ENCODE peak calls at places on chromosome 4, in six cellular contexts. H is A673, G is cardiac fibroblast, T is cardiac muscle cell, R is endothelial cell, F is dorsolateral prefrontal cortex. N is an unnamed sample.

GRCh38 chr4:139582044-139582443 is 26.0 kb upstream of the SETD7 start:
- DNase-seq in G (peak), H (peak), R (no peak), F (no peak), T (no peak), N (no peak)

GRCh38 chr4:95204873-95205272 is 343.9 kb downstream of the UNC5C start:
- DNase-seq in F (no peak), H (no peak), T (peak), R (no peak), G (peak), N (no peak)

GRCh38 chr4:76896048-76896447 is 1.9 kb downstream of the SOWAHB start:
- DNase-seq in R (no peak), H (no peak), T (no peak), G (no peak), F (no peak), N (no peak)

GRCh38 chr4:22999419-22999818 is 306.7 kb downstream of the GBA3 start:
- DNase-seq in F (no peak), H (peak), R (no peak), G (no peak), T (no peak), N (no peak)

GRCh38 chr4:41120297-41121217 is 93.8 kb downstream of the APBB2 start:
- DNase-seq in G (peak), R (no peak), H (no peak), T (no peak), F (peak), N (peak)

GRCh38 chr4:43837171-43837570 is 611.4 kb downstream of the KCTD8 start:
- DNase-seq in F (no peak), H (no peak), G (no peak), R (no peak), T (no peak), N (no peak)

GRCh38 chr4:84916233-84916632 is 50.3 kb downstream of the WDFY3 start:
- DNase-seq in T (no peak), R (no peak), G (peak), F (no peak), H (peak), N (no peak)

GRCh38 chr4:10296730-10297129 is 160.5 kb downstream of the ZNF518B start:
- DNase-seq in R (no peak), H (no peak), T (peak), G (no peak), F (peak), N (peak)

GRCh38 chr4:169070071-169070894 is 60.2 kb upstream of the CBR4 start:
- DNase-seq in H (peak), R (no peak), T (no peak), F (no peak), G (peak), N (peak)

GRCh38 chr4:173577963-173578362 is 47.9 kb upstream of the HAND2 start:
- DNase-seq in F (no peak), R (no peak), H (no peak), G (no peak), T (no peak), N (peak)

GRCh38 chr4:7676376-7676775 is 241.6 kb upstream of the PSAPL1 start:
- DNase-seq in T (no peak), H (no peak), F (no peak), R (no peak), G (no peak), N (no peak)

GRCh38 chr4:931194-931959 is 739 bp downstream of the GAK start:
- DNase-seq in R (no peak), F (no peak), T (peak), H (no peak), G (peak), N (no peak)

GRCh38 chr4:53902786-53903185 is 161.6 kb downstream of the CHIC2 start:
- DNase-seq in H (no peak), R (no peak), G (peak), F (no peak), T (no peak), N (no peak)

GRCh38 chr4:8079031-8079885 is 79.4 kb downstream of the ABLIM2 start:
- DNase-seq in F (no peak), R (no peak), T (peak), G (no peak), H (peak), N (no peak)

GRCh38 chr4:185838514-185839203 is 26.7 kb upstream of the SORBS2 start:
- DNase-seq in H (no peak), T (no peak), G (peak), R (no peak), F (no peak), N (no peak)

GRCh38 chr4:7658297-7659204 is 223.8 kb upstream of the PSAPL1 start:
- DNase-seq in H (no peak), R (no peak), T (no peak), G (no peak), F (no peak), N (no peak)

GRCh38 chr4:174545268-174545667 is 23.0 kb upstream of the HPGD start:
- DNase-seq in T (no peak), R (no peak), H (no peak), F (no peak), G (no peak), N (no peak)

GRCh38 chr4:109701566-109702399 is 1.5 kb downstream of the CASP6 start:
- DNase-seq in H (no peak), R (peak), G (peak), F (no peak), T (no peak), N (no peak)

GRCh38 chr4:154399259-154399974 is 92.2 kb downstream of the DCHS2 start:
- DNase-seq in G (peak), R (no peak), F (no peak), T (peak), H (peak), N (no peak)

GRCh38 chr4:181301735-181302380 is 941.3 kb upstream of the TENM3 start:
- DNase-seq in H (peak), R (peak), G (peak), T (peak), F (no peak), N (peak)

GRCh38 chr4:26648260-26648659 is 64.4 kb downstream of the TBC1D19 start:
- DNase-seq in T (no peak), R (no peak), G (no peak), H (no peak), F (no peak), N (no peak)

GRCh38 chr4:99847362-99847976 is 30.8 kb downstream of the DAPP1 start:
- DNase-seq in R (no peak), T (no peak), F (no peak), H (no peak), G (no peak), N (no peak)

GRCh38 chr4:5029447-5029846 is 10.2 kb upstream of the CYTL1 start:
- DNase-seq in F (no peak), R (no peak), H (no peak), T (no peak), G (no peak), N (no peak)

GRCh38 chr4:128796934-128797333 is 12.6 kb upstream of the JADE1 start:
- DNase-seq in R (no peak), G (no peak), F (no peak), T (no peak), H (no peak), N (no peak)

GRCh38 chr4:3599951-3600350 is 67.7 kb upstream of the LRPAP1 start:
- DNase-seq in T (no peak), R (no peak), H (no peak), F (no peak), G (no peak), N (no peak)

GRCh38 chr4:45437381-45437780 is 686.5 kb downstream of the GABRG1 start:
- DNase-seq in F (no peak), T (no peak), G (no peak), H (no peak), R (no peak), N (no peak)

GRCh38 chr4:102663073-102663472 is 97.7 kb downstream of the MANBA start:
- DNase-seq in F (no peak), G (peak), T (no peak), R (no peak), H (peak), N (no peak)

GRCh38 chr4:70496231-70496630 is 22.1 kb upstream of the AMTN start:
- DNase-seq in T (no peak), G (no peak), H (no peak), F (no peak), R (no peak), N (no peak)

GRCh38 chr4:98711526-98711925 is 53.1 kb upstream of the TSPAN5 start:
- DNase-seq in F (no peak), G (no peak), R (no peak), H (no peak), T (no peak), N (no peak)

GRCh38 chr4:184457530-184458249 is 16.7 kb downstream of the IRF2 start:
- DNase-seq in F (no peak), G (peak), T (no peak), R (no peak), H (no peak), N (no peak)

GRCh38 chr4:24394041-24394440 is 190.3 kb downstream of the DHX15 start:
- DNase-seq in G (peak), R (no peak), T (no peak), F (no peak), H (no peak), N (no peak)

GRCh38 chr4:159983080-159983479 is 880.2 kb downstream of the RAPGEF2 start:
- DNase-seq in G (no peak), H (no peak), R (no peak), F (no peak), T (no peak), N (no peak)

GRCh38 chr4:87392183-87392582 is 1.2 kb upstream of the HSD17B11 start:
- DNase-seq in T (no peak), F (no peak), H (no peak), G (no peak), R (no peak), N (no peak)

GRCh38 chr4:16642897-16643296 is 255.5 kb downstream of the LDB2 start:
- DNase-seq in R (no peak), G (peak), F (no peak), T (no peak), H (peak), N (no peak)
- TF ChIP-seq CTCF in R (no peak), G (no peak), F (no peak), T (no peak), H (peak), N (no peak)

GRCh38 chr4:92387459-92388069 is 83.8 kb downstream of the GRID2 start:
- DNase-seq in R (peak), H (peak), T (peak), G (peak), F (no peak), N (peak)
- TF ChIP-seq CTCF in R (peak), H (peak), T (peak), G (peak), F (peak), N (no peak)

GRCh38 chr4:107937040-107937439 is 5.7 kb downstream of the CYP2U1 start:
- DNase-seq in H (no peak), T (no peak), R (no peak), G (no peak), F (no peak), N (no peak)

GRCh38 chr4:107931775-107932321 is 499 bp downstream of the CYP2U1 start:
- DNase-seq in F (peak), R (peak), H (no peak), G (no peak), T (no peak), N (peak)

GRCh38 chr4:107935246-107935645 is 3.9 kb downstream of the CYP2U1 start:
- DNase-seq in H (no peak), G (no peak), R (no peak), F (no peak), T (no peak), N (no peak)

DNA sequence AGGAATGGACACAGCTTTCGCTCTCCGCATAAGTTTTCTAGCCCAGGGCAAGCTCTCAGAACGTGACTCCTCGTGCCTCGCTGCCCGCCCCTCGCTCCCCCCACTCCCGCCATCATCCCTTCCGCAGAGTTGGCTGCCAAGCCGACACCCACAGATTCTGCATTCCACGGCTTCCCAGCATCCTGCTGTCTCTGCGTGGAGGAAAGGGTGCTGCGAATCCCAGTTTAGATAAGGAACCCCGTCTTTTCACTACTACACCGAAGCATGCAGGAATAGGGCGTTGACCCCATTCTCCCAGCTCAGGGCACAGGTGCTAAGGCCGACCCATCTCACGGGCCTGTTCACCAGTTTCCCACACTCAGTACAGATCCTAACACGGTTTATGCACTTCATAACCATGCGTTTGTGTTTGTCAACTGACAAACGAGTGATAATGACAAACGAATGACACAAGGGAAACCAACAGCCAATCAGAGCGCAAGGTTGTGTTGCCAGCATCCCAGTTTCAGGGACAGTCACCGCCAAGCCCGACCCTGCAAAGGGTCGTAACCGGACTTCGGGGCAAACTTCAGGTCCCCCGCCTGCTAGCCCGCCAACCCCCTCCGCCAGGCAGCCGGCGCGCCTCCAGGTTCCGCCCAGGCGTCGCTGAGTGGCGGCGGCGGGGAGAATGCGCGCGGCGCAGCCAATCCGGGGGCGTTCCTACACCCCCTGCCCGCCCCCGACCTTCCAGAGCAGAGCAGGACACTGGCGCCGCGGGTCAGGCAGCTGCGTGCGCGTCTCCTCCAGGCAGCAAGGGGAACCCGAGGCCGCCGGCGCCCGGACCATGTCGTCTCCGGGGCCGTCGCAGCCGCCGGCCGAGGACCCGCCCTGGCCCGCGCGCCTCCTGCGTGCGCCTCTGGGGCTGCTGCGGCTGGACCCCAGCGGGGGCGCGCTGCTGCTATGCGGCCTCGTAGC is at the start of gene CYP2U1:
- DNase-seq in T (peak), F (peak), R (peak), G (peak), H (peak), N (peak)
- TF ChIP-seq CTCF in T (no peak), F (peak), R (no peak), G (no peak), H (no peak), N (no peak)

GRCh38 chr4:39435875-39436563 is 22.7 kb downstream of the RPL9 start:
- DNase-seq in F (no peak), R (no peak), T (no peak), G (no peak), H (no peak), N (no peak)
- TF ChIP-seq CTCF in F (no peak), R (no peak), T (no peak), G (peak), H (peak), N (no peak)

N was measured in testis.